ENCODE peak calls at places on chromosome 9, in six cellular contexts. One of them, this sample, is unnamed.

GRCh38 chr9:121929893-121930875 is 162.9 kb downstream of the TTLL11 start:
- DNase-seq in neuronal stem cell: peak; percentile 48
- DNase-seq in SJCRH30: peak; percentile 52
- DNase-seq in mucosa of descending colon: no peak
- DNase-seq in BE2C: peak; percentile 47
- DNase-seq in tibial nerve: no peak
- DNase-seq in this sample: no peak

GRCh38 chr9:12882430-12882829 is 107.6 kb downstream of the LURAP1L start:
- DNase-seq in neuronal stem cell: no peak
- DNase-seq in SJCRH30: no peak
- DNase-seq in mucosa of descending colon: no peak
- DNase-seq in BE2C: no peak
- DNase-seq in tibial nerve: no peak
- DNase-seq in this sample: no peak

GRCh38 chr9:132168347-132168746 is 6.5 kb downstream of the NTNG2 start:
- DNase-seq in neuronal stem cell: no peak
- DNase-seq in SJCRH30: peak; percentile 75
- DNase-seq in mucosa of descending colon: no peak
- DNase-seq in BE2C: peak; percentile 91
- DNase-seq in tibial nerve: no peak
- DNase-seq in this sample: no peak

GRCh38 chr9:110076894-110077725 is 130.8 kb downstream of the C9orf152 start:
- DNase-seq in neuronal stem cell: no peak
- DNase-seq in SJCRH30: no peak
- DNase-seq in mucosa of descending colon: no peak
- DNase-seq in BE2C: no peak
- DNase-seq in tibial nerve: no peak
- DNase-seq in this sample: no peak

GRCh38 chr9:17135578-17135904 is 701 bp downstream of the CNTLN start:
- DNase-seq in neuronal stem cell: no peak
- DNase-seq in SJCRH30: no peak
- DNase-seq in mucosa of descending colon: peak; percentile 44
- DNase-seq in BE2C: no peak
- DNase-seq in tibial nerve: peak; percentile 15
- DNase-seq in this sample: no peak

GRCh38 chr9:115263731-115264130 is 145.8 kb upstream of the TNC start:
- DNase-seq in neuronal stem cell: no peak
- DNase-seq in SJCRH30: no peak
- DNase-seq in mucosa of descending colon: no peak
- DNase-seq in BE2C: no peak
- DNase-seq in tibial nerve: no peak
- DNase-seq in this sample: no peak

GRCh38 chr9:84490206-84490605 is 149.6 kb upstream of the SLC28A3 start:
- DNase-seq in neuronal stem cell: no peak
- DNase-seq in SJCRH30: peak; percentile 6
- DNase-seq in mucosa of descending colon: no peak
- DNase-seq in BE2C: no peak
- DNase-seq in tibial nerve: no peak
- DNase-seq in this sample: no peak

GRCh38 chr9:95024097-95024671 is 293.3 kb downstream of the FANCC start:
- DNase-seq in neuronal stem cell: no peak
- DNase-seq in SJCRH30: no peak
- DNase-seq in mucosa of descending colon: no peak
- DNase-seq in BE2C: peak; percentile 36
- DNase-seq in tibial nerve: no peak
- DNase-seq in this sample: no peak

GRCh38 chr9:106419737-106420136 is 443.2 kb upstream of the ZNF462 start:
- DNase-seq in neuronal stem cell: no peak
- DNase-seq in SJCRH30: no peak
- DNase-seq in mucosa of descending colon: no peak
- DNase-seq in BE2C: no peak
- DNase-seq in tibial nerve: no peak
- DNase-seq in this sample: no peak

GRCh38 chr9:40913928-40914673 is 214.4 kb downstream of the FOXD4L6 start:
- DNase-seq in neuronal stem cell: no peak
- DNase-seq in SJCRH30: no peak
- DNase-seq in mucosa of descending colon: no peak
- DNase-seq in BE2C: no peak
- DNase-seq in tibial nerve: no peak
- DNase-seq in this sample: no peak
- H3K9me3 ChIP-seq in neuronal stem cell: peaks cover 38% of the 10 kb centered on the region
- H3K9me3 ChIP-seq in SJCRH30: no peaks in the 10 kb centered on the region
- H3K9me3 ChIP-seq in mucosa of descending colon: peaks cover 89% of the 10 kb centered on the region
- H3K9me3 ChIP-seq in BE2C: peaks cover 3% of the 10 kb centered on the region
- H3K9me3 ChIP-seq in tibial nerve: peaks cover 8% of the 10 kb centered on the region
- H3K9me3 ChIP-seq in this sample: peaks cover 57% of the 10 kb centered on the region

GRCh38 chr9:137224850-137225694 is at the start of gene CYSRT1:
- DNase-seq in neuronal stem cell: no peak
- DNase-seq in SJCRH30: peak; percentile 70
- DNase-seq in mucosa of descending colon: peak; percentile 63
- DNase-seq in BE2C: no peak
- DNase-seq in tibial nerve: no peak
- DNase-seq in this sample: no peak

GRCh38 chr9:137227057-137227852 is at the start of gene RNF224:
- DNase-seq in neuronal stem cell: peak; percentile 74
- DNase-seq in SJCRH30: peak; percentile 92
- DNase-seq in mucosa of descending colon: peak; percentile 91
- DNase-seq in BE2C: peak; percentile 90
- DNase-seq in tibial nerve: peak; percentile 45
- DNase-seq in this sample: peak; percentile 67

GRCh38 chr9:137227853-137228514 is 682 bp downstream of the RNF224 start:
- DNase-seq in neuronal stem cell: no peak
- DNase-seq in SJCRH30: no peak
- DNase-seq in mucosa of descending colon: no peak
- DNase-seq in BE2C: no peak
- DNase-seq in tibial nerve: no peak
- DNase-seq in this sample: no peak

GRCh38 chr9:137226338-137227056 is 805 bp upstream of the RNF224 start:
- DNase-seq in neuronal stem cell: no peak
- DNase-seq in SJCRH30: no peak
- DNase-seq in mucosa of descending colon: no peak
- DNase-seq in BE2C: no peak
- DNase-seq in tibial nerve: no peak
- DNase-seq in this sample: no peak

GRCh38 chr9:137225701-137226331 is 842 bp downstream of the CYSRT1 start:
- DNase-seq in neuronal stem cell: no peak
- DNase-seq in SJCRH30: no peak
- DNase-seq in mucosa of descending colon: no peak
- DNase-seq in BE2C: no peak
- DNase-seq in tibial nerve: no peak
- DNase-seq in this sample: no peak
- H3K9me3 ChIP-seq in neuronal stem cell: no peaks in the 10 kb centered on the region
- H3K9me3 ChIP-seq in SJCRH30: no peaks in the 10 kb centered on the region
- H3K9me3 ChIP-seq in mucosa of descending colon: no peaks in the 10 kb centered on the region
- H3K9me3 ChIP-seq in BE2C: no peaks in the 10 kb centered on the region
- H3K9me3 ChIP-seq in tibial nerve: no peaks in the 10 kb centered on the region
- H3K9me3 ChIP-seq in this sample: no peaks in the 10 kb centered on the region

DNA sequence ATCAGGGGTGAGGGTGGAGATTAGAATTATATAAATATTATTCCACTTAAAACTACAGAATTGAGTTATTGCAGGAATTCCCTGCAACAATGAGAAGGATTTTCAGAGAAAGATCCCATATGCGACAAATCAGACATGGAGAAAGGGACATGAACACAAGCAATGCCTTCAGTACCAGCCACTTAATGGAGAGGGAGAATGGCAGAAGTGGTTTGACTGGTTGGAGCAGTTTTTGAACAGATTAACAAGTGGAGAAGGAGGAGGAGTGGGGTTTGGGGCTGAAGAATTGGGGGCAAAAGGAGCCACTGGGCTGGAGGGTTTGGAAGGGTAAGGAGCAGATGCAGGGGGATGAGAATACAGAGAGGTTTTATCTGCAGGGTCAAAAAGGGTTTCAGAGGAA is 620.9 kb upstream of the PTPRD start:
- DNase-seq in neuronal stem cell: no peak
- DNase-seq in SJCRH30: no peak
- DNase-seq in mucosa of descending colon: no peak
- DNase-seq in BE2C: no peak
- DNase-seq in tibial nerve: no peak
- DNase-seq in this sample: no peak
- H3K9me3 ChIP-seq in neuronal stem cell: no peaks in the 10 kb centered on the region
- H3K9me3 ChIP-seq in SJCRH30: no peaks in the 10 kb centered on the region
- H3K9me3 ChIP-seq in mucosa of descending colon: peaks cover 34% of the 10 kb centered on the region
- H3K9me3 ChIP-seq in BE2C: no peaks in the 10 kb centered on the region
- H3K9me3 ChIP-seq in tibial nerve: no peaks in the 10 kb centered on the region
- H3K9me3 ChIP-seq in this sample: no peaks in the 10 kb centered on the region

GRCh38 chr9:104868687-104869404 is 59.1 kb downstream of the ABCA1 start:
- DNase-seq in neuronal stem cell: peak; percentile 79
- DNase-seq in SJCRH30: peak; percentile 71
- DNase-seq in mucosa of descending colon: peak; percentile 36
- DNase-seq in BE2C: no peak
- DNase-seq in tibial nerve: peak; percentile 29
- DNase-seq in this sample: no peak

GRCh38 chr9:104871961-104872527 is 55.9 kb downstream of the ABCA1 start:
- DNase-seq in neuronal stem cell: no peak
- DNase-seq in SJCRH30: no peak
- DNase-seq in mucosa of descending colon: no peak
- DNase-seq in BE2C: no peak
- DNase-seq in tibial nerve: no peak
- DNase-seq in this sample: no peak

GRCh38 chr9:104872959-104873850 is 54.8 kb downstream of the ABCA1 start:
- DNase-seq in neuronal stem cell: no peak
- DNase-seq in SJCRH30: peak; percentile 54
- DNase-seq in mucosa of descending colon: no peak
- DNase-seq in BE2C: no peak
- DNase-seq in tibial nerve: no peak
- DNase-seq in this sample: no peak

GRCh38 chr9:104868303-104868686 is 59.7 kb downstream of the ABCA1 start:
- DNase-seq in neuronal stem cell: no peak
- DNase-seq in SJCRH30: no peak
- DNase-seq in mucosa of descending colon: no peak
- DNase-seq in BE2C: no peak
- DNase-seq in tibial nerve: no peak
- DNase-seq in this sample: no peak

DNA sequence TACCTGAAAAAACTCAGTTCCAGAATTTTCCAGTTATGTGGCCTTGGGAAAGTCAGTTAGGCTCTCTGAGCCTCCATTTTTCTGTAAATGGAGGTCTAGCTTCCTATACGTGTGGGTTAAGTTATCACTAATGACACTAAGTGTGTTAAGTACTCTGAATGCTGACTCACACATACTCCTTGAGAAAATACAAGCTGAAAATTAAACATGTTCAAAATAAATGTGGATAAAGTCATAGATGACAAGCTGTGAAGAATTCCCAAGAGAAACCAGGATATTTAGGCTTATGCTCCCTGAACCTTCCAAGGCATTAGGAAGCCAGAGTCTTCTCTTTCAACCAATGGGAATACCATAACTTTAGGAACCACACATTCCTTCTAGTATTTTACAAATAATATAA is 58.2 kb downstream of the ABCA1 start:
- DNase-seq in neuronal stem cell: no peak
- DNase-seq in SJCRH30: no peak
- DNase-seq in mucosa of descending colon: no peak
- DNase-seq in BE2C: no peak
- DNase-seq in tibial nerve: no peak
- DNase-seq in this sample: no peak
- H3K9me3 ChIP-seq in neuronal stem cell: no peaks in the 10 kb centered on the region
- H3K9me3 ChIP-seq in SJCRH30: no peaks in the 10 kb centered on the region
- H3K9me3 ChIP-seq in mucosa of descending colon: no peaks in the 10 kb centered on the region
- H3K9me3 ChIP-seq in BE2C: no peaks in the 10 kb centered on the region
- H3K9me3 ChIP-seq in tibial nerve: no peaks in the 10 kb centered on the region
- H3K9me3 ChIP-seq in this sample: no peaks in the 10 kb centered on the region

GRCh38 chr9:69485466-69485865 is 160.5 kb downstream of the ENTREP1 start:
- DNase-seq in neuronal stem cell: no peak
- DNase-seq in SJCRH30: no peak
- DNase-seq in mucosa of descending colon: no peak
- DNase-seq in BE2C: no peak
- DNase-seq in tibial nerve: no peak
- DNase-seq in this sample: no peak
- H3K9me3 ChIP-seq in neuronal stem cell: no peaks in the 10 kb centered on the region
- H3K9me3 ChIP-seq in SJCRH30: no peaks in the 10 kb centered on the region
- H3K9me3 ChIP-seq in mucosa of descending colon: no peaks in the 10 kb centered on the region
- H3K9me3 ChIP-seq in BE2C: no peaks in the 10 kb centered on the region
- H3K9me3 ChIP-seq in tibial nerve: no peaks in the 10 kb centered on the region
- H3K9me3 ChIP-seq in this sample: no peaks in the 10 kb centered on the region

GRCh38 chr9:8268216-8268878 is 468.8 kb upstream of the DMAC1 start:
- DNase-seq in neuronal stem cell: no peak
- DNase-seq in SJCRH30: peak; percentile 79
- DNase-seq in mucosa of descending colon: no peak
- DNase-seq in BE2C: no peak
- DNase-seq in tibial nerve: no peak
- DNase-seq in this sample: no peak
- H3K9me3 ChIP-seq in neuronal stem cell: no peaks in the 10 kb centered on the region
- H3K9me3 ChIP-seq in SJCRH30: no peaks in the 10 kb centered on the region
- H3K9me3 ChIP-seq in mucosa of descending colon: no peaks in the 10 kb centered on the region
- H3K9me3 ChIP-seq in BE2C: no peaks in the 10 kb centered on the region
- H3K9me3 ChIP-seq in tibial nerve: no peaks in the 10 kb centered on the region
- H3K9me3 ChIP-seq in this sample: no peaks in the 10 kb centered on the region

DNA sequence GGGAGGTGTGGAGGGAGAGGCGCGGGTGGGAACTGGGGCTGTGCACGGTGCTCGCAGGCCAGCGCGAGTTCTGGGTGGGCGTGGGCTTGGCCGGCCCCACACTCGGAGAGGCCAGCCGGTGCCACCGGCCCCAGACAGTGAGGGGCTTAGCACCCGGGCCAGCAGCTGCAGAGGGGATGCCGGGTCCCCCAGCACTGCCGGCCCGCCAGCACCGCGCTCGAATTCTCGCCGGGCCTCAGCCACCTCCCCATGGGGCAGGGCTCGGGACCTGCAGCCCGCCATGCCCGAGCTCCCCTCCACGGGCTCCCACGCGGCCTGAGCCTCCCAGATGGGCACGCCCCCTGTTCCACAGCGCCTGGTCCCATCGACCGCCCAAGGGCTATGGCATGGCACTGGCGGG is 104.6 kb downstream of the GLIS3 start:
- DNase-seq in neuronal stem cell: no peak
- DNase-seq in SJCRH30: no peak
- DNase-seq in mucosa of descending colon: no peak
- DNase-seq in BE2C: no peak
- DNase-seq in tibial nerve: no peak
- DNase-seq in this sample: no peak
- H3K9me3 ChIP-seq in neuronal stem cell: peaks cover 26% of the 10 kb centered on the region
- H3K9me3 ChIP-seq in SJCRH30: no peaks in the 10 kb centered on the region
- H3K9me3 ChIP-seq in mucosa of descending colon: peaks cover 40% of the 10 kb centered on the region
- H3K9me3 ChIP-seq in BE2C: peaks cover 4% of the 10 kb centered on the region
- H3K9me3 ChIP-seq in tibial nerve: no peaks in the 10 kb centered on the region
- H3K9me3 ChIP-seq in this sample: peaks cover 3% of the 10 kb centered on the region